ENCODE peak calls at places on chromosomes 7 and 10, in six cellular contexts. One of them, this sample, is unnamed.
A peak's percentile ranks its signal among the peaks of the same experiment; 100 is the strongest.

GRCh38 chr7:84013616-84014240 is 180.9 kb downstream of the SEMA3A start:
- DNase-seq in heart left ventricle: no peak
- DNase-seq in hepatocyte: no peak
- DNase-seq in H1: no peak
- DNase-seq in prostate gland: no peak
- DNase-seq in HCT116: no peak
- DNase-seq in this sample: no peak

GRCh38 chr10:49001402-49001801 is 61.8 kb upstream of the LRRC18 start:
- DNase-seq in heart left ventricle: no peak
- DNase-seq in hepatocyte: peak; percentile 48
- DNase-seq in H1: peak; percentile 39
- DNase-seq in prostate gland: no peak
- DNase-seq in HCT116: no peak
- DNase-seq in this sample: no peak

GRCh38 chr10:98664329-98665042 is 217.8 kb upstream of the HPS1 start:
- DNase-seq in heart left ventricle: no peak
- DNase-seq in hepatocyte: no peak
- DNase-seq in H1: no peak
- DNase-seq in prostate gland: no peak
- DNase-seq in HCT116: peak; percentile 47
- DNase-seq in this sample: peak; percentile 23

GRCh38 chr7:130560972-130561371 is 69.1 kb downstream of the MEST start:
- DNase-seq in heart left ventricle: no peak
- DNase-seq in hepatocyte: peak; percentile 20
- DNase-seq in H1: peak; percentile 1
- DNase-seq in prostate gland: no peak
- DNase-seq in HCT116: peak; percentile 26
- DNase-seq in this sample: peak; percentile 45

GRCh38 chr10:111093741-111094380 is 17.0 kb downstream of the ADRA2A start:
- DNase-seq in heart left ventricle: no peak
- DNase-seq in hepatocyte: no peak
- DNase-seq in H1: no peak
- DNase-seq in prostate gland: no peak
- DNase-seq in HCT116: no peak
- DNase-seq in this sample: peak; percentile 92

GRCh38 chr10:14784459-14785055 is 9.9 kb upstream of the FAM107B start:
- DNase-seq in heart left ventricle: no peak
- DNase-seq in hepatocyte: no peak
- DNase-seq in H1: no peak
- DNase-seq in prostate gland: no peak
- DNase-seq in HCT116: no peak
- DNase-seq in this sample: no peak

GRCh38 chr7:81583882-81584533 is 185.8 kb downstream of the HGF start:
- DNase-seq in heart left ventricle: no peak
- DNase-seq in hepatocyte: no peak
- DNase-seq in H1: no peak
- DNase-seq in prostate gland: no peak
- DNase-seq in HCT116: no peak
- DNase-seq in this sample: peak; percentile 10

GRCh38 chr10:3825244-3825643 is 40.2 kb upstream of the KLF6 start:
- DNase-seq in heart left ventricle: no peak
- DNase-seq in hepatocyte: peak; percentile 85
- DNase-seq in H1: no peak
- DNase-seq in prostate gland: no peak
- DNase-seq in HCT116: no peak
- DNase-seq in this sample: peak; percentile 93

GRCh38 chr7:29612596-29612995 is 49.0 kb downstream of the PRR15 start:
- DNase-seq in heart left ventricle: no peak
- DNase-seq in hepatocyte: no peak
- DNase-seq in H1: no peak
- DNase-seq in prostate gland: no peak
- DNase-seq in HCT116: no peak
- DNase-seq in this sample: peak; percentile 94

GRCh38 chr7:56537952-56538351 is 421.7 kb upstream of the NUPR2 start:
- DNase-seq in heart left ventricle: peak; percentile 33
- DNase-seq in hepatocyte: no peak
- DNase-seq in H1: no peak
- DNase-seq in prostate gland: no peak
- DNase-seq in HCT116: no peak
- DNase-seq in this sample: no peak

GRCh38 chr10:132685921-132686680 is 99.8 kb downstream of the NKX6-2 start:
- DNase-seq in heart left ventricle: peak; percentile 12
- DNase-seq in hepatocyte: no peak
- DNase-seq in H1: no peak
- DNase-seq in prostate gland: no peak
- DNase-seq in HCT116: no peak
- DNase-seq in this sample: no peak

GRCh38 chr7:130490888-130491771 is 755 bp upstream of the MEST start:
- DNase-seq in heart left ventricle: peak; percentile 36
- DNase-seq in hepatocyte: peak; percentile 64
- DNase-seq in H1: no peak
- DNase-seq in prostate gland: peak; percentile 36
- DNase-seq in HCT116: no peak
- DNase-seq in this sample: peak; percentile 66

GRCh38 chr10:80411267-80411668 is 2.9 kb downstream of the PRXL2A start:
- DNase-seq in heart left ventricle: peak; percentile 61
- DNase-seq in hepatocyte: peak; percentile 60
- DNase-seq in H1: no peak
- DNase-seq in prostate gland: no peak
- DNase-seq in HCT116: no peak
- DNase-seq in this sample: no peak

GRCh38 chr10:115950320-115950719 is 322.7 kb downstream of the GFRA1 start:
- DNase-seq in heart left ventricle: no peak
- DNase-seq in hepatocyte: no peak
- DNase-seq in H1: no peak
- DNase-seq in prostate gland: no peak
- DNase-seq in HCT116: no peak
- DNase-seq in this sample: no peak

GRCh38 chr10:11886851-11887250 is 63.7 kb downstream of the PROSER2 start:
- DNase-seq in heart left ventricle: no peak
- DNase-seq in hepatocyte: no peak
- DNase-seq in H1: no peak
- DNase-seq in prostate gland: no peak
- DNase-seq in HCT116: no peak
- DNase-seq in this sample: no peak

GRCh38 chr7:95545007-95545615 is 51.2 kb downstream of the PDK4 start:
- DNase-seq in heart left ventricle: peak; percentile 32
- DNase-seq in hepatocyte: peak; percentile 82
- DNase-seq in H1: no peak
- DNase-seq in prostate gland: peak; percentile 77
- DNase-seq in HCT116: peak; percentile 47
- DNase-seq in this sample: peak; percentile 81

GRCh38 chr7:43954524-43955228 is 28.4 kb downstream of the UBE2D4 start:
- DNase-seq in heart left ventricle: no peak
- DNase-seq in hepatocyte: peak; percentile 57
- DNase-seq in H1: peak; percentile 25
- DNase-seq in prostate gland: no peak
- DNase-seq in HCT116: peak; percentile 34
- DNase-seq in this sample: peak; percentile 77

GRCh38 chr10:44925224-44925623 is 14.1 kb downstream of the TMEM72 start:
- DNase-seq in heart left ventricle: no peak
- DNase-seq in hepatocyte: peak; percentile 48
- DNase-seq in H1: peak; percentile 63
- DNase-seq in prostate gland: no peak
- DNase-seq in HCT116: no peak
- DNase-seq in this sample: no peak

GRCh38 chr7:135342887-135343286 is 109.2 kb downstream of the STRA8 start:
- DNase-seq in heart left ventricle: peak; percentile 78
- DNase-seq in hepatocyte: no peak
- DNase-seq in H1: no peak
- DNase-seq in prostate gland: no peak
- DNase-seq in HCT116: no peak
- DNase-seq in this sample: no peak

GRCh38 chr7:102891693-102892261 is 21.0 kb upstream of the LRRC17 start:
- DNase-seq in heart left ventricle: peak; percentile 38
- DNase-seq in hepatocyte: peak; percentile 38
- DNase-seq in H1: no peak
- DNase-seq in prostate gland: peak; percentile 58
- DNase-seq in HCT116: no peak
- DNase-seq in this sample: peak; percentile 96

GRCh38 chr7:26375604-26376207 is 84.0 kb downstream of the SNX10 start:
- DNase-seq in heart left ventricle: no peak
- DNase-seq in hepatocyte: no peak
- DNase-seq in H1: no peak
- DNase-seq in prostate gland: no peak
- DNase-seq in HCT116: no peak
- DNase-seq in this sample: peak; percentile 9

GRCh38 chr10:97598407-97599271 is 9.1 kb downstream of the C10orf62 start:
- DNase-seq in heart left ventricle: no peak
- DNase-seq in hepatocyte: no peak
- DNase-seq in H1: no peak
- DNase-seq in prostate gland: no peak
- DNase-seq in HCT116: no peak
- DNase-seq in this sample: no peak

GRCh38 chr10:52443419-52444388 is 129.6 kb downstream of the DKK1 start:
- DNase-seq in heart left ventricle: no peak
- DNase-seq in hepatocyte: no peak
- DNase-seq in H1: no peak
- DNase-seq in prostate gland: peak; percentile 36
- DNase-seq in HCT116: peak; percentile 57
- DNase-seq in this sample: peak; percentile 88

DNA sequence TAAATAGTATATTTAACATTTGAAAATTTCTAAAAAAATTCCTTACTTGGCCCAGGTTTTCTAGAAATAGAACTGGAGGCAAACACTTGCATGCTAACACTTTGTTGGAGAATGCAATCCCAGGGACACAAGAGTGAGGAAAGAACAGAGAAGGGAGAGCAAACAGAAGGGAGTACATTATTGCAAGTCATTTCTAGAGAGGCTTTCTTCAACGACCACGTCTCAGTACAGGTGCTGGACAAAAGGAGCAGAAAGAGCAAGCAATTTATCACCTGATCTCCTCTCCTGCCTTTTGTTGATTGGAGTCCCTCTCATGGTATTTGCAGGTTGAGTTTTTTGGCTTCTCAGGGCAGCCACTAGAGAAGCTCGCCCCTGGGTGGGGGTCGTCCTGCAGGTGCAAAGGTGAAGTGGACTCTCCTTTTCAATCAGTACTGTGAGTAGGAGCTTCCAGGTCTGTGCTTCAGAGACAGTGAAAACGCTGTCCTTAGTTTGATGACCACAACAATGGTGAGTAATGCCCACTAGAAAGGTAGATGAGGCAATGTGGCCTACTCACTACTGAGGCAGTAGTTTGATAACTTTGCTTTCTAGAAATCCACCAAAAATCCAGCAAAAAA is 5.2 kb downstream of the CPED1 start:
- DNase-seq in heart left ventricle: no peak
- DNase-seq in hepatocyte: no peak
- DNase-seq in H1: no peak
- DNase-seq in prostate gland: no peak
- DNase-seq in HCT116: no peak
- DNase-seq in this sample: peak; percentile 87
- H3K27ac ChIP-seq in heart left ventricle: no peak overlapping the region
- H3K27ac ChIP-seq in hepatocyte: peak overlapping the region; percentile 48
- H3K27ac ChIP-seq in H1: no peak overlapping the region
- H3K27ac ChIP-seq in prostate gland: no peak overlapping the region
- H3K27ac ChIP-seq in HCT116: no peak overlapping the region
- H3K27ac ChIP-seq in this sample: no peak overlapping the region

DNA sequence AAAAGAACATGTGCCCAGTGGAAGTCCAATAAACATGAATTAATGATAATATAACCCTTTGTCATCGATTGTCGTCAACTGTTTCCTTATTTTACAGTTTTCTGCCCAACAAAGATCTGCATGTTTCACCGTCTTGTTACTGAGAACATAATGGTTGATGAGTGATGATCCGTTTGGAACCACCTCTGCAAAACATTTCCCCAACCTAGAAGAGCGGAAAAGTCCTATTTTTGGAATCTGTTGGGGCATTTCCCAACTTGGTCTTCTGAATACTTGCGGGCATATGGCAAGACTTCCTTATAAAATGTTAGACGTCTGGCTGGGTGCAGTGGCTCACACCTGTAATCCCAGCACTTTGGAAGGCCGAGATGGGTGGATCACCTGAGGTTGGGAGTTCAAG is 32.1 kb downstream of the CNPY1 start:
- DNase-seq in heart left ventricle: no peak
- DNase-seq in hepatocyte: no peak
- DNase-seq in H1: no peak
- DNase-seq in prostate gland: no peak
- DNase-seq in HCT116: no peak
- DNase-seq in this sample: no peak
- H3K27ac ChIP-seq in heart left ventricle: no peak overlapping the region
- H3K27ac ChIP-seq in hepatocyte: no peak overlapping the region
- H3K27ac ChIP-seq in H1: no peak overlapping the region
- H3K27ac ChIP-seq in prostate gland: no peak overlapping the region
- H3K27ac ChIP-seq in HCT116: no peak overlapping the region
- H3K27ac ChIP-seq in this sample: no peak overlapping the region

DNA sequence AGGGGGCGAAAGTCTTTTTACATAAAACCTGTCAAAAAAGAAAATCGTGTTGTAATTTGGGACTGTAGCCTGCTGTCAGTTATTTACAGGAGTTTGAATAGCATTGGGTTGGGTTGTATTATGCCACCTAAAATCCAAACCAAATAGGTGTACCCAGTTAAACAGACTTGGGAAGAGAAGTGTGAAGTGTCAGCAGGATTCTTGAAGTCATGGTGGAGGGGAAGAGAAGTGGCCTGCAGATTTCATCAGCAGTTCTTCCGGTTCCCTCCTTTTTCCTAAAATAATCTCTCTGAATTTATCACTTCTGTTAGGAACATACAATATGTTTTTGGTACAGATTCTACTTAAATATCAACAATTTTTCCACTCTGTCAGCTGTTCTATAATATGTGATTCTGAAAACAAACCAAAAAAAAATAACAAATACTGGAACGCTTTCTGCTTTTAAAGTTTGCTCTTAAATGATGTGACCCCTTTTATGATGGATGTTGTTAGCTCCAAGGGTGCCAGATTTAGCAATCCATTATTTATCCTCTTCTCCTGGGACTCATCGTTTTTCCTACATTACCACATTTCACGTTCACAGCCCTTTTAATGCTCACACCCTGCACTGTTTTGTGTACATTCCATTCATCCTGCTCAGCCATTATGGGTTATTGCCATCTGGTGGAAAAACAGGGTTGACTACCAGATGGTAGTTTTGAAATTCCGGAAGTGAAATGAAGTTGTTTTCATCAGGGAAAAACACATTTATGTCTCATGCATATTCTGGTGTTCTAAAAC is 18.7 kb upstream of the ARHGAP12 start:
- DNase-seq in heart left ventricle: no peak
- DNase-seq in hepatocyte: peak; percentile 78
- DNase-seq in H1: no peak
- DNase-seq in prostate gland: peak; percentile 71
- DNase-seq in HCT116: peak; percentile 79
- DNase-seq in this sample: peak; percentile 95
- H3K27ac ChIP-seq in heart left ventricle: no peak overlapping the region
- H3K27ac ChIP-seq in hepatocyte: peak overlapping the region; percentile 72
- H3K27ac ChIP-seq in H1: no peak overlapping the region
- H3K27ac ChIP-seq in prostate gland: peak overlapping the region; percentile 57
- H3K27ac ChIP-seq in HCT116: peak overlapping the region; percentile 55
- H3K27ac ChIP-seq in this sample: peak overlapping the region; percentile 73

DNA sequence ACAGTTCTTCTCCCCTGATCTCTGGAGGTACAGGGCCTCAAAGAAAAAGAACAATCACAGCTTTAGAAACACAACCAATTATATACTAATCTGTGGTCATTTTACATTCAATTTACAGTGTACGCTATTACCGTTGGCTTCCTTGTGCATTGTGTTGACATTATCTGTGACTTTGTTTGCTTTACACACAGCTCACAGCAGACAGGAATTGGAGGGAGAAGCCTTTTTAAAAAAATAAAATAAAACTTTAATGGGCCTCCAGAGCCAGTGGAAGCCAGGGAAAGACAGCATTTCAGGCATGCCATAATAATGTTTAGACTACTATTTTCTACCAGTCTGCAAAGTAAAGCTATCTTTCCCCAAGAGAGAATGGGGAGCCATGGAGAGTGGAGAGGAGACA is 179.0 kb upstream of the ADO start:
- DNase-seq in heart left ventricle: no peak
- DNase-seq in hepatocyte: no peak
- DNase-seq in H1: no peak
- DNase-seq in prostate gland: no peak
- DNase-seq in HCT116: no peak
- DNase-seq in this sample: no peak
- H3K27ac ChIP-seq in heart left ventricle: no peak overlapping the region
- H3K27ac ChIP-seq in hepatocyte: no peak overlapping the region
- H3K27ac ChIP-seq in H1: no peak overlapping the region
- H3K27ac ChIP-seq in prostate gland: no peak overlapping the region
- H3K27ac ChIP-seq in HCT116: no peak overlapping the region
- H3K27ac ChIP-seq in this sample: no peak overlapping the region